ENCODE peak calls at places on chromosomes 16 and 17, in eight cellular contexts. E, L, G, T, O, J, R and W are unnamed samples.

GRCh38 chr16:46871587-46871986 is 12.6 kb upstream of the GPT2 start:
- DNase-seq in R (no peak), E (no peak), O (no peak), J (no peak), L (no peak), G (no peak), T (no peak), W (no peak)

GRCh38 chr17:10735821-10736220 is 6.0 kb upstream of the TMEM220 start:
- DNase-seq in R (no peak), L (no peak), J (no peak), G (no peak), E (no peak), O (no peak), T (no peak), W (no peak)

GRCh38 chr17:30589431-30589830 is 112.2 kb downstream of the GOSR1 start:
- DNase-seq in L (no peak), T (no peak), G (no peak), J (no peak), R (no peak), E (no peak), O (no peak), W (no peak)

GRCh38 chr16:85592700-85593502 is 20.2 kb upstream of the GSE1 start:
- DNase-seq in E (peak; percentile 51), O (peak; percentile 14), J (no peak), G (no peak), T (no peak), L (no peak), R (no peak), W (no peak)

GRCh38 chr16:20074089-20074956 is 633 bp upstream of the GPR139 start:
- DNase-seq in G (no peak), E (no peak), T (no peak), O (no peak), L (no peak), R (no peak), J (no peak), W (no peak)

GRCh38 chr17:32289454-32289853 is 23.8 kb downstream of the RHBDL3 start:
- DNase-seq in E (no peak), G (no peak), R (no peak), L (no peak), J (no peak), O (no peak), T (peak; percentile 47), W (no peak)

GRCh38 chr16:13553453-13553985 is 366.4 kb upstream of the ERCC4 start:
- DNase-seq in O (no peak), J (no peak), R (no peak), T (no peak), E (no peak), G (no peak), L (no peak), W (no peak)

GRCh38 chr17:82204831-82205719 is 7.6 kb downstream of the CCDC57 start:
- DNase-seq in L (no peak), R (no peak), E (peak; percentile 71), T (no peak), J (no peak), G (no peak), O (peak; percentile 91), W (peak; percentile 70)

GRCh38 chr16:25626172-25626571 is 65.6 kb upstream of the HS3ST4 start:
- DNase-seq in O (peak; percentile 11), R (no peak), L (no peak), G (no peak), T (no peak), E (no peak), J (no peak), W (no peak)

GRCh38 chr17:74453665-74454196 is 12.7 kb upstream of the CD300A start:
- DNase-seq in R (peak; percentile 92), E (peak; percentile 70), O (peak; percentile 88), G (no peak), T (peak; percentile 94), J (no peak), L (no peak), W (no peak)

GRCh38 chr16:28924762-28925385 is at the start of gene RABEP2:
- DNase-seq in J (peak; percentile 99), R (peak; percentile 95), L (peak; percentile 93), T (peak; percentile 99), O (peak; percentile 91), G (peak; percentile 94), E (peak; percentile 89), W (peak; percentile 87)

GRCh38 chr16:28923231-28923587 is 1.8 kb downstream of the RABEP2 start:
- DNase-seq in J (no peak), O (no peak), R (no peak), L (no peak), T (no peak), G (no peak), E (no peak), W (no peak)

GRCh38 chr16:28925386-28926228 is 569 bp upstream of the RABEP2 start:
- DNase-seq in T (no peak), O (peak; percentile 58), J (peak; percentile 79), E (peak; percentile 69), R (peak; percentile 80), G (peak; percentile 85), L (peak; percentile 87), W (peak; percentile 69)

GRCh38 chr16:28923652-28924398 is 1.2 kb downstream of the RABEP2 start:
- DNase-seq in L (no peak), E (no peak), O (no peak), T (no peak), J (no peak), G (no peak), R (peak; percentile 30), W (no peak)

DNA sequence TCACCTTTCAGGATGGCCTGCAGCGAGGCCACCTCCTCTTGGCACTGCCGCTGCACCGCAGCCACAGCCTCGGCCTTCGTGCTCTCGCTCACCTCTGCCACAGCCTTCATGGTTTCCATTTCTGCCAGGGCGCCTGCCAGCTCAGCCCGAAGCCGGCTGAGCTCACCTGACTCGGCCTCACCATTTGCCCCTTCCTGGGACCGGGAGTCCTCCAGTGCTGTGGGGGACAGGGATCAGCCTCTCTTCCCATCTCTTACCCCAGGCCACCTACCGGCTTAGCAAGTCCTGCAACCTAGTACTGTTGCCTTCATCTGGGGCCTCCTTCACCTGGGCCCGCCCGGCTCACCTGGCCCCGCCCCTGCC is 658 bp downstream of the RABEP2 start:
- DNase-seq in R (no peak), L (no peak), G (no peak), J (no peak), T (no peak), E (no peak), O (no peak), W (no peak)
- TF ChIP-seq CTCF in R (no peak), L (no peak), G (no peak), J (no peak), T (no peak), E (no peak), O (no peak), W (no peak)

GRCh38 chr17:47848198-47848513 is 2.8 kb downstream of the SP6 start:
- DNase-seq in R (no peak), J (no peak), T (no peak), L (no peak), G (no peak), O (no peak), E (no peak), W (no peak)

GRCh38 chr17:47844814-47845453 is 3.9 kb upstream of the SCRN2 start:
- DNase-seq in J (no peak), O (peak; percentile 41), G (no peak), E (peak; percentile 65), R (no peak), L (no peak), T (no peak), W (peak; percentile 41)

GRCh38 chr17:47846741-47847340 is 4.1 kb downstream of the SP6 start:
- DNase-seq in O (no peak), E (no peak), R (no peak), G (no peak), J (no peak), T (peak; percentile 53), L (no peak), W (no peak)

GRCh38 chr17:47850373-47850691 is 631 bp downstream of the SP6 start:
- DNase-seq in O (peak; percentile 39), R (no peak), L (no peak), J (no peak), E (no peak), G (no peak), T (no peak), W (no peak)

DNA sequence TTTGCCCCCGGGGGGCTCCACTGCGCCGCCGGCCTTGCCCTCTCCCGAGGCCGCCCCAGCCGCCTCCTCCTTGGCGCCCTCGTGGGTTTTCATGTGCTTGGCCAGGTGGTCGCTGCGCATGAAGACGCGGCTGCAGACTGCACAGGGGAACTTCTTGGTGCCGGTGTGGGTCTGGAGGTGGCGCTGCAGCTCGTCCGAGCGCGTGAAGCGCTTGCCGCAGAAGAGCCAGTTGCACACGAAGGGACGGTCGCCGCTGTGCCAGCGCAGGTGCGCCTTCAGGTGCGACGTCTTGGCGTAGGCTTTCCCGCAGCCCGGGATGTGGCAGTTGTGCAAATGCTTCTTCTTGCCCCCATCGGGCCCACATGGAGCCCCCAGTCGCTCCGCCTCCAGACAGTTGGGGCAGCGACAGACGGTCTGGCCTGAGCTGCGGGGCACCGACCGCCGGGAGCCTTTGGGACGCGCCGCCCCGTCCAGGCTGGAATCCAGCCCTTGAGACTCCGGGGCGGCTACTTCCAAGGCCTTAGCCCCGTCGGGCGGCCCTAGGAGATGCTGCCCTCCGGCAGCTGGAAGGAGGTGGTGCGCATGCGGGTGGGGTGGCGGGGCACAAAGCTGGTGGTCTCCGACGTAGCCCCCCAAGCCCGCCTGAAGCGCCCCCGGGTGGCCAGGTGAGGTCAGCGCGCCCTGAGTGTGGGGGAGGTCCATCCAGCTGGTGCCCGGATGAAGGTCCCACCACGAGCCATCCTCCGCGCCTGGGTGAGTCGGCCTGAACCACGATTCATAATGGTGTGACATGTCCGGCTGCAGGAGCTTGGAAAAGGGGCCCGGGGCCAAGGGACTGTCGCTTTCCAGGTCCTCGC is 3.4 kb downstream of the SP6 start:
- DNase-seq in G (no peak), O (no peak), L (no peak), R (peak; percentile 50), E (peak; percentile 45), J (no peak), T (peak; percentile 77), W (no peak)
- TF ChIP-seq CTCF in G (peak; percentile 20), O (peak; percentile 67), L (peak; percentile 38), R (peak; percentile 10), E (peak; percentile 51), J (peak; percentile 30), T (peak; percentile 75), W (peak; percentile 12)

DNA sequence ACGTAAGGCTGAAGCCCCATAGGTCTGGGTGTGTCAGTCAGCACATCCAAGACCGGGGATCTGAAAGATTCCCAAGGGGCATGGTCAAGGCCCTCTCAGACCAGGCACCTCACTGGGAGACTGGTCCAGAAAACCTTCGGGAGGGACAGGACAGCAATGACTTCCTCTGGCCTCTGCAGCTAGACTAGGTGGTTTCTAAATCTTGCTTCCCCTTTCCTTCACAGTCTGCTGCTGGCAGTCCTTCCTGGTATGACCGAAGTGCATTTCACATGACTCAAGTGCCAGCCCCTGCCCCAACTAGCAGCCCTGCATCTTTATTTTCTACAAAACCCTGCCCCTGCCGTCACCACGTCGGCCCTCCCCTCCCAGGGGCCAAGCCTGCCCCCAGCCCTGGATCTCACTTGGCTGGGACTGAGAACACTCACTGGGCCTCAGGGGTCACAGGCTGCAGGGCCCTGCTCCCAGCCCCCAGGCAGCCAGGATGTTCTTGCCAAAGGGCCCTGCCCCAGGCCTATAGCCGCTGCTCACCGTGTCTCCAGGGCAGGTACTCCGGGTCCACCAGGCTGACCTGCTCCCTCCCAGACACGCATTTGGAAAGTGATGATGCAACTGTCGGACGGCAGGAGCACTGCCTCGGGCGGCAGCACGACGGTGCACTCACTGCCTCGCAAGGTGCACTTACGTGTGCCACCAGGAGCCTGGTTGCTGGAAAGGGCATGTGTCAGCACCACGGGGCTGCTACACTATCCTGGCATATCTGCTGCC is 18.2 kb downstream of the POLR3K start:
- DNase-seq in G (no peak), E (no peak), L (no peak), R (no peak), J (no peak), T (no peak), O (no peak), W (no peak)
- TF ChIP-seq CTCF in G (no peak), E (no peak), L (no peak), R (no peak), J (no peak), T (no peak), O (no peak), W (no peak)

GRCh38 chr17:28549274-28550132 is 2.9 kb downstream of the UNC119 start:
- DNase-seq in G (no peak), R (no peak), J (no peak), E (no peak), T (no peak), O (no peak), L (no peak), W (no peak)
- TF ChIP-seq CTCF in G (no peak), R (no peak), J (no peak), E (no peak), T (no peak), O (no peak), L (no peak), W (no peak)